ENCODE peak calls at places on chromosome 1, in nine cellular contexts. One of them, this sample, is unnamed. For H3K36me3, the result is how much of the 10 kb centered on the place peaks cover.

GRCh38 chr1:13808729-13809131 is 108.7 kb downstream of the PRDM2 start:
- DNase-seq in left ventricle myocardium inferior: peak
- DNase-seq in tibial artery: peak
- DNase-seq in hepatocyte: no peak
- DNase-seq in heart left ventricle: no peak
- DNase-seq in adipocyte: peak
- DNase-seq in cardiac muscle cell: peak
- DNase-seq in mesenchymal stem cell: peak
- DNase-seq in DND-41: no peak
- DNase-seq in this sample: peak

GRCh38 chr1:208146650-208147049 is 97.5 kb downstream of the PLXNA2 start:
- DNase-seq in left ventricle myocardium inferior: no peak
- DNase-seq in tibial artery: peak
- DNase-seq in hepatocyte: no peak
- DNase-seq in heart left ventricle: no peak
- DNase-seq in adipocyte: no peak
- DNase-seq in cardiac muscle cell: no peak
- DNase-seq in mesenchymal stem cell: no peak
- DNase-seq in DND-41: no peak
- DNase-seq in this sample: no peak

GRCh38 chr1:193275773-193276172 is 89.4 kb upstream of the B3GALT2 start:
- DNase-seq in left ventricle myocardium inferior: no peak
- DNase-seq in tibial artery: no peak
- DNase-seq in hepatocyte: no peak
- DNase-seq in heart left ventricle: no peak
- DNase-seq in adipocyte: no peak
- DNase-seq in cardiac muscle cell: no peak
- DNase-seq in mesenchymal stem cell: no peak
- DNase-seq in DND-41: no peak
- DNase-seq in this sample: no peak

GRCh38 chr1:24572301-24572700 is 16.4 kb downstream of the NCMAP start:
- DNase-seq in left ventricle myocardium inferior: no peak
- DNase-seq in tibial artery: no peak
- DNase-seq in hepatocyte: no peak
- DNase-seq in heart left ventricle: no peak
- DNase-seq in adipocyte: no peak
- DNase-seq in cardiac muscle cell: no peak
- DNase-seq in mesenchymal stem cell: no peak
- DNase-seq in DND-41: no peak
- DNase-seq in this sample: no peak

GRCh38 chr1:159469921-159470595 is 30.5 kb downstream of the OR10J1 start:
- DNase-seq in left ventricle myocardium inferior: no peak
- DNase-seq in tibial artery: no peak
- DNase-seq in hepatocyte: no peak
- DNase-seq in heart left ventricle: no peak
- DNase-seq in adipocyte: peak
- DNase-seq in cardiac muscle cell: peak
- DNase-seq in mesenchymal stem cell: no peak
- DNase-seq in DND-41: no peak
- DNase-seq in this sample: no peak

GRCh38 chr1:164912290-164912689 is 353.3 kb downstream of the PBX1 start:
- DNase-seq in left ventricle myocardium inferior: peak
- DNase-seq in tibial artery: no peak
- DNase-seq in hepatocyte: no peak
- DNase-seq in heart left ventricle: peak
- DNase-seq in adipocyte: no peak
- DNase-seq in cardiac muscle cell: no peak
- DNase-seq in mesenchymal stem cell: no peak
- DNase-seq in DND-41: no peak
- DNase-seq in this sample: no peak

GRCh38 chr1:182069028-182069466 is 7.5 kb upstream of the ZNF648 start:
- DNase-seq in left ventricle myocardium inferior: peak
- DNase-seq in tibial artery: no peak
- DNase-seq in hepatocyte: peak
- DNase-seq in heart left ventricle: peak
- DNase-seq in adipocyte: peak
- DNase-seq in cardiac muscle cell: peak
- DNase-seq in mesenchymal stem cell: peak
- DNase-seq in DND-41: peak
- DNase-seq in this sample: peak

GRCh38 chr1:237580726-237581125 is 310.0 kb downstream of the ZP4 start:
- DNase-seq in left ventricle myocardium inferior: no peak
- DNase-seq in tibial artery: no peak
- DNase-seq in hepatocyte: no peak
- DNase-seq in heart left ventricle: no peak
- DNase-seq in adipocyte: no peak
- DNase-seq in cardiac muscle cell: no peak
- DNase-seq in mesenchymal stem cell: no peak
- DNase-seq in DND-41: no peak
- DNase-seq in this sample: no peak

GRCh38 chr1:247294282-247294681 is 37.4 kb downstream of the ZNF496 start:
- DNase-seq in left ventricle myocardium inferior: no peak
- DNase-seq in tibial artery: peak
- DNase-seq in hepatocyte: no peak
- DNase-seq in heart left ventricle: no peak
- DNase-seq in adipocyte: peak
- DNase-seq in cardiac muscle cell: peak
- DNase-seq in mesenchymal stem cell: peak
- DNase-seq in DND-41: no peak
- DNase-seq in this sample: peak

GRCh38 chr1:64745181-64745985 is 508 bp downstream of the RAVER2 start:
- DNase-seq in left ventricle myocardium inferior: peak
- DNase-seq in tibial artery: peak
- DNase-seq in hepatocyte: peak
- DNase-seq in heart left ventricle: peak
- DNase-seq in adipocyte: peak
- DNase-seq in cardiac muscle cell: peak
- DNase-seq in mesenchymal stem cell: peak
- DNase-seq in DND-41: no peak
- DNase-seq in this sample: peak

GRCh38 chr1:179588425-179589024 is 3.1 kb upstream of the TDRD5 start:
- DNase-seq in left ventricle myocardium inferior: no peak
- DNase-seq in tibial artery: no peak
- DNase-seq in hepatocyte: no peak
- DNase-seq in heart left ventricle: no peak
- DNase-seq in adipocyte: no peak
- DNase-seq in cardiac muscle cell: peak
- DNase-seq in mesenchymal stem cell: no peak
- DNase-seq in DND-41: no peak
- DNase-seq in this sample: no peak

GRCh38 chr1:88609051-88609450 is 75.0 kb upstream of the PKN2 start:
- DNase-seq in left ventricle myocardium inferior: no peak
- DNase-seq in tibial artery: no peak
- DNase-seq in hepatocyte: no peak
- DNase-seq in heart left ventricle: no peak
- DNase-seq in adipocyte: no peak
- DNase-seq in cardiac muscle cell: no peak
- DNase-seq in mesenchymal stem cell: no peak
- DNase-seq in DND-41: no peak
- DNase-seq in this sample: no peak

GRCh38 chr1:162627662-162628296 is 4.5 kb upstream of the DDR2 start:
- DNase-seq in left ventricle myocardium inferior: no peak
- DNase-seq in tibial artery: no peak
- DNase-seq in hepatocyte: no peak
- DNase-seq in heart left ventricle: no peak
- DNase-seq in adipocyte: peak
- DNase-seq in cardiac muscle cell: peak
- DNase-seq in mesenchymal stem cell: no peak
- DNase-seq in DND-41: peak
- DNase-seq in this sample: peak

GRCh38 chr1:87478231-87478630 is 149.6 kb downstream of the LMO4 start:
- DNase-seq in left ventricle myocardium inferior: peak
- DNase-seq in tibial artery: no peak
- DNase-seq in hepatocyte: no peak
- DNase-seq in heart left ventricle: peak
- DNase-seq in adipocyte: no peak
- DNase-seq in cardiac muscle cell: peak
- DNase-seq in mesenchymal stem cell: peak
- DNase-seq in DND-41: no peak
- DNase-seq in this sample: peak

GRCh38 chr1:201606581-201606980 is 67.7 kb downstream of the NAV1 start:
- DNase-seq in left ventricle myocardium inferior: no peak
- DNase-seq in tibial artery: no peak
- DNase-seq in hepatocyte: no peak
- DNase-seq in heart left ventricle: no peak
- DNase-seq in adipocyte: no peak
- DNase-seq in cardiac muscle cell: no peak
- DNase-seq in mesenchymal stem cell: no peak
- DNase-seq in DND-41: no peak
- DNase-seq in this sample: no peak

GRCh38 chr1:54124906-54125305 is 27.9 kb downstream of the CDCP2 start:
- DNase-seq in left ventricle myocardium inferior: no peak
- DNase-seq in tibial artery: no peak
- DNase-seq in hepatocyte: no peak
- DNase-seq in heart left ventricle: no peak
- DNase-seq in adipocyte: no peak
- DNase-seq in cardiac muscle cell: no peak
- DNase-seq in mesenchymal stem cell: no peak
- DNase-seq in DND-41: no peak
- DNase-seq in this sample: no peak

GRCh38 chr1:54125671-54126070 is 27.1 kb downstream of the CDCP2 start:
- DNase-seq in left ventricle myocardium inferior: peak
- DNase-seq in tibial artery: no peak
- DNase-seq in hepatocyte: peak
- DNase-seq in heart left ventricle: no peak
- DNase-seq in adipocyte: peak
- DNase-seq in cardiac muscle cell: peak
- DNase-seq in mesenchymal stem cell: peak
- DNase-seq in DND-41: no peak
- DNase-seq in this sample: peak

GRCh38 chr1:54126271-54126815 is 26.5 kb downstream of the CDCP2 start:
- DNase-seq in left ventricle myocardium inferior: no peak
- DNase-seq in tibial artery: no peak
- DNase-seq in hepatocyte: no peak
- DNase-seq in heart left ventricle: no peak
- DNase-seq in adipocyte: no peak
- DNase-seq in cardiac muscle cell: no peak
- DNase-seq in mesenchymal stem cell: no peak
- DNase-seq in DND-41: no peak
- DNase-seq in this sample: no peak

GRCh38 chr1:54122992-54123391 is 29.8 kb downstream of the CDCP2 start:
- DNase-seq in left ventricle myocardium inferior: no peak
- DNase-seq in tibial artery: no peak
- DNase-seq in hepatocyte: no peak
- DNase-seq in heart left ventricle: no peak
- DNase-seq in adipocyte: no peak
- DNase-seq in cardiac muscle cell: no peak
- DNase-seq in mesenchymal stem cell: no peak
- DNase-seq in DND-41: no peak
- DNase-seq in this sample: no peak

DNA sequence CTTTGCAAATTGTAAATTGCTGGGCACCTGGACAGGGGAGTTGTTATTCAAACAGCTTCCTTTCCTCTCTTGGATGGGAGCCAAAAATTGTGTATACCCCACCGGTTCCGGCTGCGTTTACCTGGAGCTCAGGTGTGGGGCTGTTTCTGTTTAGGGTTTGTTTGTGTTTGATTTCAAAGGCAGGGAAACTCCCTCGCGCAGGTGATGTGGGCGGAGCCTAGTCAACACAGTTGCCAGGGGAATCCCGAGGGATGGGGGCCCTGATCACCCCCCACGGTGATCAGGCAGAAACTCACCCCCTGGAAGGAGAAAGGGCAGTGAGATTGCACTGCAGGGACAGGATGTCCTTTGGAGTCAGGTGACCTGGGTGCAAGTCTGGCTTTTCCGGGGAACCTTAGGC is 28.3 kb downstream of the CDCP2 start:
- DNase-seq in left ventricle myocardium inferior: no peak
- DNase-seq in tibial artery: no peak
- DNase-seq in hepatocyte: peak
- DNase-seq in heart left ventricle: no peak
- DNase-seq in adipocyte: no peak
- DNase-seq in cardiac muscle cell: no peak
- DNase-seq in mesenchymal stem cell: no peak
- DNase-seq in DND-41: no peak
- DNase-seq in this sample: peak
- H3K36me3 ChIP-seq in left ventricle myocardium inferior: under half
- H3K36me3 ChIP-seq in tibial artery: under half
- H3K36me3 ChIP-seq in hepatocyte: under half
- H3K36me3 ChIP-seq in heart left ventricle: under half
- H3K36me3 ChIP-seq in adipocyte: under half
- H3K36me3 ChIP-seq in cardiac muscle cell: under half
- H3K36me3 ChIP-seq in mesenchymal stem cell: under half
- H3K36me3 ChIP-seq in DND-41: under half
- H3K36me3 ChIP-seq in this sample: under half

DNA sequence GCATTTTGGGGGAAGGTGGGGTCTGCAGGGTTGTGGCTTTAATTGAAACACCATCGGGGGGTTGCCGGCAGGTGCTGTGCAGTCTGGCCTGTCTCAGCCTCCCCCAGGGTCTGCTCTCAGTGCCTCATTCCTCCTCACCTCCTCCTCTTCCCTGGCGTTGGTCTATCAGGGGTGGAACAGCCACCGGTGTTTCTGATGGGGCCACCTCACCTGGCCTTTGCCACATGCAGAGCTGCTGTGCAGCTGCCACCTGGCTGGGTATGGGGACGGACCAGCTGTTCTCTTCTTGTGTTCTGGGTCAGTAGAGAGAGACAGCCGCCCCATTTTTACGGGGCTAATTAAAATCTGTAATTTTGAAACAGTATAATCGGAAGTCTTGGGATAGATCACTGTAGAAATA is 53.9 kb downstream of the SPSB1 start:
- DNase-seq in left ventricle myocardium inferior: no peak
- DNase-seq in tibial artery: no peak
- DNase-seq in hepatocyte: no peak
- DNase-seq in heart left ventricle: no peak
- DNase-seq in adipocyte: no peak
- DNase-seq in cardiac muscle cell: no peak
- DNase-seq in mesenchymal stem cell: no peak
- DNase-seq in DND-41: no peak
- DNase-seq in this sample: no peak
- H3K4me3 ChIP-seq in left ventricle myocardium inferior: no peak
- H3K4me3 ChIP-seq in tibial artery: no peak
- H3K4me3 ChIP-seq in hepatocyte: no peak
- H3K4me3 ChIP-seq in heart left ventricle: no peak
- H3K4me3 ChIP-seq in adipocyte: no peak
- H3K4me3 ChIP-seq in cardiac muscle cell: no peak
- H3K4me3 ChIP-seq in mesenchymal stem cell: no peak
- H3K4me3 ChIP-seq in DND-41: no peak
- H3K4me3 ChIP-seq in this sample: no peak

GRCh38 chr1:886311-886710 is 37.4 kb upstream of the SAMD11 start:
- DNase-seq in left ventricle myocardium inferior: no peak
- DNase-seq in tibial artery: no peak
- DNase-seq in hepatocyte: no peak
- DNase-seq in heart left ventricle: no peak
- DNase-seq in adipocyte: no peak
- DNase-seq in cardiac muscle cell: no peak
- DNase-seq in mesenchymal stem cell: no peak
- DNase-seq in DND-41: no peak
- DNase-seq in this sample: no peak
- H3K36me3 ChIP-seq in left ventricle myocardium inferior: under half
- H3K36me3 ChIP-seq in tibial artery: under half
- H3K36me3 ChIP-seq in hepatocyte: under half
- H3K36me3 ChIP-seq in heart left ventricle: under half
- H3K36me3 ChIP-seq in adipocyte: under half
- H3K36me3 ChIP-seq in cardiac muscle cell: under half
- H3K36me3 ChIP-seq in mesenchymal stem cell: under half
- H3K36me3 ChIP-seq in DND-41: under half
- H3K36me3 ChIP-seq in this sample: under half

DNA sequence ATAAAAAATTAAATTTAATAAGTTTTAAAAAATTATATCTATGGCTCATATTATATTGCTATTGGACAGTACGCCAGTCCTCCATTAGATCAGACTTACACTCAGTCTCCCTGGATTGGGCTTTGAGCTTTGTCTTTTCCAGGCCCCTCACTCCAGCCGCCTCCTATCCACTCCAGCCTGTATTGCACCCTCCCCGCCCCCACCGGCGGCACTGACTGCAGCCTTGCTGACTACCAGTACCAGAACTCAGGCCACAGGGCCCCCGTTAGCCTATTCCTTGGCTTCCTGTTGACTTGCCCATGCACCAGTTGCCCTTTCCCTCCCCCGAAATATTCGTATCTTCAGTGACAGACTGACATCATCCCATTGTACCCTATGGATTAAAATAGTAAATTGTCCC is 127.9 kb downstream of the CSMD2 start:
- DNase-seq in left ventricle myocardium inferior: no peak
- DNase-seq in tibial artery: no peak
- DNase-seq in hepatocyte: no peak
- DNase-seq in heart left ventricle: no peak
- DNase-seq in adipocyte: no peak
- DNase-seq in cardiac muscle cell: no peak
- DNase-seq in mesenchymal stem cell: no peak
- DNase-seq in DND-41: no peak
- DNase-seq in this sample: no peak
- H3K4me3 ChIP-seq in left ventricle myocardium inferior: no peak
- H3K4me3 ChIP-seq in tibial artery: no peak
- H3K4me3 ChIP-seq in hepatocyte: no peak
- H3K4me3 ChIP-seq in heart left ventricle: no peak
- H3K4me3 ChIP-seq in adipocyte: no peak
- H3K4me3 ChIP-seq in cardiac muscle cell: no peak
- H3K4me3 ChIP-seq in mesenchymal stem cell: no peak
- H3K4me3 ChIP-seq in DND-41: no peak
- H3K4me3 ChIP-seq in this sample: no peak